ENCODE peak calls at places on chromosomes 12 and 14, in nine cellular contexts. V is NAMALWA; G is GM23338; K is left ventricle myocardium superior; R is A549; O is activated naive CD8-positive, alpha-beta T cell treated with anti-CD3 and anti-CD28 coated beads, Interleukin-2, amount 50 U/mL, for 16 hours; B is NCI-H524; J is T follicular helper cell; Q is stromal cell of bone marrow. N is an unnamed sample.

GRCh38 chr12:57744194-57744776 is 554 bp upstream of the TSPAN31 start:
- DNase-seq in V (no peak), G (no peak), K (peak), R (peak), O (peak), B (no peak), J (peak), Q (peak), N (no peak)

GRCh38 chr14:75022655-75023054 is 19.9 kb downstream of the EIF2B2 start:
- DNase-seq in V (peak), G (peak), K (peak), R (peak), O (no peak), B (peak), J (no peak), Q (no peak), N (no peak)

GRCh38 chr14:96502621-96503251 is 554 bp downstream of the PAPOLA start:
- DNase-seq in V (peak), G (peak), K (peak), R (peak), O (no peak), B (peak), J (no peak), Q (peak), N (peak)

GRCh38 chr12:109310247-109311125 is 1.4 kb upstream of the FOXN4 start:
- DNase-seq in V (peak), G (peak), K (no peak), R (no peak), O (no peak), B (peak), J (no peak), Q (no peak), N (no peak)

GRCh38 chr12:22287776-22288621 is 46.5 kb downstream of the ST8SIA1 start:
- DNase-seq in V (no peak), G (peak), K (no peak), R (no peak), O (no peak), B (no peak), J (no peak), Q (peak), N (no peak)

GRCh38 chr12:41663487-41664258 is 475.6 kb downstream of the PDZRN4 start:
- DNase-seq in V (no peak), G (peak), K (no peak), R (peak), O (no peak), B (no peak), J (no peak), Q (peak), N (peak)

GRCh38 chr14:34199585-34199984 is 248.7 kb upstream of the EGLN3 start:
- DNase-seq in V (no peak), G (no peak), K (no peak), R (no peak), O (no peak), B (no peak), J (no peak), Q (peak), N (no peak)

GRCh38 chr14:67417633-67418032 is 5.7 kb upstream of the PLEK2 start:
- DNase-seq in V (no peak), G (no peak), K (no peak), R (no peak), O (no peak), B (no peak), J (no peak), Q (no peak), N (no peak)

GRCh38 chr14:92651793-92652382 is 96.5 kb downstream of the LGMN start:
- DNase-seq in V (no peak), G (no peak), K (peak), R (no peak), O (no peak), B (no peak), J (no peak), Q (no peak), N (no peak)

GRCh38 chr14:99441157-99441870 is 39.3 kb downstream of the SETD3 start:
- DNase-seq in V (no peak), G (peak), K (no peak), R (no peak), O (no peak), B (no peak), J (no peak), Q (no peak), N (no peak)

GRCh38 chr14:61395115-61395725 is 73.8 kb downstream of the PRKCH start:
- DNase-seq in V (no peak), G (no peak), K (no peak), R (no peak), O (no peak), B (no peak), J (no peak), Q (no peak), N (no peak)

GRCh38 chr14:102078840-102079699 is 7.8 kb downstream of the HSP90AA1 start:
- DNase-seq in V (peak), G (no peak), K (no peak), R (no peak), O (no peak), B (no peak), J (no peak), Q (no peak), N (no peak)

N was measured in dermis microvascular lymphatic vessel endothelial cell.